ENCODE peak calls at places on chromosome 16, in seven cellular contexts. Q is activated CD8-positive, alpha-beta T cell treated with anti-CD3 and anti-CD28 coated beads for 36 hours; X is psoas muscle; M is pancreas; F is AG09309; G is A549; T is breast epithelium. H is an unnamed sample.
A peak's percentile ranks its signal among the peaks of the same experiment; 100 is the strongest.

GRCh38 chr16:11256657-11257130 is 690 bp upstream of the SOCS1 start:
- DNase-seq in Q (no peak), X (peak; percentile 71), M (no peak), F (no peak), G (peak; percentile 38), T (no peak), H (no peak)

GRCh38 chr16:19230575-19230974 is 55.0 kb upstream of the CLEC19A start:
- DNase-seq in Q (no peak), X (no peak), M (no peak), F (no peak), G (no peak), T (no peak), H (no peak)

GRCh38 chr16:56936491-56936890 is 4.5 kb downstream of the HERPUD1 start:
- DNase-seq in Q (no peak), X (no peak), M (no peak), F (peak; percentile 45), G (no peak), T (no peak), H (no peak)

GRCh38 chr16:59192551-59193199 is 458.6 kb upstream of the GOT2 start:
- DNase-seq in Q (peak; percentile 60), X (no peak), M (no peak), F (no peak), G (no peak), T (no peak), H (peak; percentile 63)

GRCh38 chr16:69840975-69841374 is 78.8 kb downstream of the WWP2 start:
- DNase-seq in Q (no peak), X (no peak), M (no peak), F (no peak), G (no peak), T (no peak), H (no peak)

GRCh38 chr16:21645261-21645721 is 7.1 kb downstream of the IGSF6 start:
- DNase-seq in Q (peak; percentile 37), X (no peak), M (no peak), F (no peak), G (no peak), T (no peak), H (no peak)

GRCh38 chr16:88072571-88073001 is 121.4 kb downstream of the BANP start:
- DNase-seq in Q (no peak), X (no peak), M (peak; percentile 58), F (no peak), G (no peak), T (no peak), H (no peak)

GRCh38 chr16:69709456-69710084 is 16.8 kb downstream of the NQO1 start:
- DNase-seq in Q (no peak), X (no peak), M (no peak), F (no peak), G (peak; percentile 58), T (peak; percentile 16), H (no peak)

GRCh38 chr16:88628512-88628974 is 9.8 kb upstream of the IL17C start:
- DNase-seq in Q (no peak), X (no peak), M (no peak), F (no peak), G (no peak), T (no peak), H (peak; percentile 44)

GRCh38 chr16:1099224-1100083 is 3.4 kb upstream of the C1QTNF8 start:
- DNase-seq in Q (no peak), X (no peak), M (no peak), F (no peak), G (no peak), T (no peak), H (no peak)

GRCh38 chr16:81937305-81938038 is 73.8 kb downstream of the SDR42E1 start:
- DNase-seq in Q (no peak), X (no peak), M (no peak), F (no peak), G (no peak), T (no peak), H (no peak)

GRCh38 chr16:71337631-71338030 is 20.9 kb upstream of the CALB2 start:
- DNase-seq in Q (no peak), X (no peak), M (no peak), F (no peak), G (no peak), T (no peak), H (no peak)

GRCh38 chr16:28064706-28065249 is 1.3 kb upstream of the GSG1L start:
- DNase-seq in Q (no peak), X (no peak), M (no peak), F (no peak), G (no peak), T (no peak), H (no peak)

GRCh38 chr16:88456356-88457292 is 3.5 kb downstream of the ZFPM1 start:
- DNase-seq in Q (peak; percentile 89), X (no peak), M (no peak), F (no peak), G (no peak), T (no peak), H (no peak)

GRCh38 chr16:87822002-87822390 is 47.3 kb downstream of the SLC7A5 start:
- DNase-seq in Q (no peak), X (no peak), M (no peak), F (no peak), G (no peak), T (no peak), H (no peak)

GRCh38 chr16:68179196-68179795 is 56.6 kb downstream of the ESRP2 start:
- DNase-seq in Q (no peak), X (no peak), M (no peak), F (no peak), G (no peak), T (no peak), H (no peak)

GRCh38 chr16:69039333-69039941 is 66.0 kb upstream of the HAS3 start:
- DNase-seq in Q (no peak), X (no peak), M (no peak), F (no peak), G (no peak), T (no peak), H (no peak)

GRCh38 chr16:86319871-86320270 is 190.5 kb upstream of the FOXF1 start:
- DNase-seq in Q (peak; percentile 25), X (no peak), M (no peak), F (no peak), G (no peak), T (no peak), H (no peak)

GRCh38 chr16:89052824-89053724 is 40.6 kb upstream of the ACSF3 start:
- DNase-seq in Q (no peak), X (no peak), M (peak; percentile 55), F (peak; percentile 5), G (peak; percentile 83), T (peak; percentile 83), H (no peak)

GRCh38 chr16:11063432-11064201 is 119.3 kb downstream of the CLEC16A start:
- DNase-seq in Q (no peak), X (no peak), M (no peak), F (no peak), G (no peak), T (no peak), H (no peak)

GRCh38 chr16:81238296-81239011 is at the start of gene BCO1:
- DNase-seq in Q (no peak), X (no peak), M (no peak), F (peak; percentile 17), G (peak; percentile 35), T (no peak), H (no peak)

GRCh38 chr16:68590201-68590994 is 51.3 kb downstream of the ZFP90 start:
- DNase-seq in Q (peak; percentile 83), X (peak; percentile 14), M (peak; percentile 90), F (peak; percentile 10), G (peak; percentile 48), T (peak; percentile 44), H (peak; percentile 83)

GRCh38 chr16:89845417-89845816 is 17.1 kb downstream of the SPIRE2 start:
- DNase-seq in Q (peak; percentile 64), X (no peak), M (no peak), F (no peak), G (no peak), T (no peak), H (no peak)

DNA sequence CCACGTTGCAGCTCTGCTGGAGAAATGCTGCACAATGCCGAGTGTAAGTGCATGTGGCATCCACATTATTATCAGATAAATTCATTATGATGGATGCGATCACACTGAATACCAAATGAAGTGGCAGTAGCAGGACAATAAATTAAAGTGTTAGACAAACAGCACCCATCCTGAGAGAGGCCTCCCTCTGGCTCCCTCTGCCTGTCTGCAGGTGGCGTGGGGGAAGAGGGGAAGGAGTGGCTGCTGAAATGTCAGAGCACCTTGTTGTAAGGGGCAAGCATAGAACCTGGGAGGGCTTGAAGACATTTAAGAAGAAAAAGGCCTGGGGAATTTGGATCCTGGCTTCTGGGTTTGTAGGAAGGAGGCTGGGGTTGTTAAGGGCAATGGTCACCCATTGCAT is 324.1 kb downstream of the HAPSTR1 start:
- DNase-seq in Q (no peak), X (no peak), M (no peak), F (no peak), G (no peak), T (no peak), H (no peak)
- TF ChIP-seq CTCF in Q (no peak), X (no peak), M (no peak), F (no peak), G (no peak), T (no peak), H (no peak)

DNA sequence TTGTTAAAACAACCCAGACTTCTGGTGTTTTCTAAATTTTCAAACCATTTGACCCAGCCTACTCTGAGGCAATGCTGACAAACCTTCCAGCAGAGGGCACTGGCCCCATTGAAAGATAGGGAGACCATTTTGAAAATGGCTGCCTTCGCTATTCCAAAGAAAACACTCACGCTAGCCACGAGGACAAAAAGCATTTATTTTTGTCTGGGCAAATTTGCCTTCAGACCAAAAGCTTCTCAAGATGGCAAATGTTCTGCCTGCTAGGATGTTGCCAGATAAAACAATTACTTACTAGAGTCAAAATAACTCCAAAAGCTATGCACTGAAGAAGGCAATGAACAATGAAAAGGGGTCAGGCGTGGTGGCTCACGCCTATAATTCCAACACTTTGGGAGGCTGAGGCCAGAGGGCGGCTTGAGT is 296.7 kb upstream of the IRX5 start:
- DNase-seq in Q (peak; percentile 3), X (no peak), M (no peak), F (no peak), G (peak; percentile 38), T (no peak), H (peak; percentile 38)
- TF ChIP-seq CTCF in Q (no peak), X (peak; percentile 45), M (no peak), F (peak; percentile 56), G (peak; percentile 32), T (peak; percentile 35), H (peak; percentile 64)

GRCh38 chr16:74226361-74226979 is 70.1 kb upstream of the PSMD7 start:
- DNase-seq in Q (no peak), X (no peak), M (no peak), F (no peak), G (no peak), T (no peak), H (no peak)
- TF ChIP-seq CTCF in Q (peak; percentile 19), X (peak; percentile 33), M (no peak), F (peak; percentile 42), G (peak; percentile 48), T (no peak), H (peak; percentile 70)

GRCh38 chr16:84446086-84446485 is 58.4 kb downstream of the MEAK7 start:
- DNase-seq in Q (no peak), X (no peak), M (no peak), F (no peak), G (no peak), T (no peak), H (no peak)
- TF ChIP-seq CTCF in Q (no peak), X (no peak), M (no peak), F (no peak), G (no peak), T (no peak), H (no peak)

DNA sequence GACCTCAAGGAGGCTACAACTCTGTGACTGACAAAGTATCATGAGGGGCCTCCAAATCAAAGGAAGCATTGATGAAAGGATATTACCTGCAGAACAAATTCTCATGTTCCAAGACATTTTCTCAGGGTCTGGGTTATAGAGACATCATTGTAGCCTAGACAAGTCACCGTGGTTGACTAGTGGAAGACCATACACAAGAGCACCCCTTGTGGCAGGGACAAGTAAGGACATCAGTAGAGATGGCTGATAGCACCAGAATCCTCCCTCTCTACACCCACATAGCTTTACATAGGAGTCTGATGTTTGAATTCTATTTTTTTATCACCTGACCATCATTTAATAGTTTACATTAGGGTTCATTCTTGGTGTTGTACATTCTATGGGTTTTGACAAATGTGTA is 32.5 kb upstream of the CDH8 start:
- DNase-seq in Q (no peak), X (no peak), M (no peak), F (no peak), G (no peak), T (no peak), H (no peak)
- TF ChIP-seq CTCF in Q (peak; percentile 16), X (no peak), M (no peak), F (no peak), G (no peak), T (no peak), H (peak; percentile 47)

H was measured in neural crest cell.